ENCODE peak calls at places on chromosomes 13 and 19, in seven cellular contexts. E is activated T-cell treated with anti-CD3 and anti-CD28 coated beads, Interleukin-2, amount 50 U/mL, for 72 hours; M is activated T-helper 2 cell treated with anti-CD3 and anti-CD28 coated beads, Interferon-gamma antibody, Interleukin-2, Interleukin-4, amounts not matched to agents 10 μg/mL and 5 μg/mL and 100 μg/mL, durations not matched to agents 14 hours and 24 hours and 36 hours; V is GM04503; L is left ventricle myocardium superior; X is amniotic stem cell; A is stimulated activated naive CD8-positive, alpha-beta T cell treated with anti-CD3 and anti-CD28 coated beads, Interleukin-15, Interleukin-2, amounts not matched to agents 100 U/mL and 50 U/mL, for 24 hours. N is an unnamed sample.

GRCh38 chr19:13579388-13580060 is 73.2 kb upstream of the CACNA1A start:
- DNase-seq in E (no peak), M (no peak), V (peak), L (no peak), X (no peak), A (no peak), N (peak)

GRCh38 chr13:45321230-45321629 is 19.8 kb downstream of the TPT1 start:
- DNase-seq in E (no peak), M (no peak), V (no peak), L (no peak), X (no peak), A (no peak), N (no peak)

GRCh38 chr19:41945135-41945766 is 13.9 kb downstream of the RABAC1 start:
- DNase-seq in E (peak), M (peak), V (no peak), L (no peak), X (no peak), A (peak), N (no peak)

GRCh38 chr13:98997738-98998641 is 20.1 kb upstream of the DOCK9 start:
- DNase-seq in E (no peak), M (no peak), V (peak), L (no peak), X (no peak), A (peak), N (no peak)

GRCh38 chr13:82477436-82477835 is 1404.8 kb downstream of the SLITRK1 start:
- DNase-seq in E (no peak), M (no peak), V (no peak), L (no peak), X (no peak), A (no peak), N (no peak)

GRCh38 chr19:50823389-50824042 is at the start of gene KLK1:
- DNase-seq in E (no peak), M (no peak), V (no peak), L (no peak), X (no peak), A (no peak), N (no peak)

GRCh38 chr19:16739546-16739945 is 19.9 kb downstream of the NWD1 start:
- DNase-seq in E (no peak), M (no peak), V (no peak), L (no peak), X (no peak), A (no peak), N (no peak)

GRCh38 chr13:36244073-36244472 is 29.7 kb upstream of the SOHLH2 start:
- DNase-seq in E (no peak), M (no peak), V (no peak), L (no peak), X (no peak), A (no peak), N (no peak)

GRCh38 chr19:1783874-1784273 is 28.2 kb downstream of the ATP8B3 start:
- DNase-seq in E (no peak), M (no peak), V (no peak), L (no peak), X (no peak), A (no peak), N (no peak)

GRCh38 chr13:81395368-81395767 is 1054.4 kb upstream of the SPRY2 start:
- DNase-seq in E (no peak), M (no peak), V (no peak), L (no peak), X (no peak), A (no peak), N (no peak)

GRCh38 chr13:100544866-100545683 is 43.5 kb downstream of the GGACT start:
- DNase-seq in E (no peak), M (no peak), V (no peak), L (peak), X (no peak), A (no peak), N (no peak)

GRCh38 chr13:42181381-42181953 is 90.5 kb upstream of the AKAP11 start:
- DNase-seq in E (no peak), M (no peak), V (no peak), L (peak), X (no peak), A (no peak), N (no peak)

GRCh38 chr19:46427518-46427917 is 1.2 kb downstream of the PNMA8C start:
- DNase-seq in E (no peak), M (no peak), V (no peak), L (no peak), X (no peak), A (no peak), N (no peak)

N was measured in AG04450.